ENCODE peak calls at places on chromosomes 3 and 15, in nine cellular contexts. G is psoas muscle, Z is mesendoderm, W is WERI-Rb-1, Y is breast epithelium, H is Peyer's patch, I is hepatocyte, M is neural progenitor cell, C is tibial artery. J is an unnamed sample. For H3K36me3, the result is how much of the 10 kb centered on the place peaks cover.

GRCh38 chr3:148873270-148873927 is 8.3 kb downstream of the CPA3 start:
- DNase-seq in G (no peak), Z (no peak), W (no peak), Y (no peak), H (no peak), I (no peak), M (no peak), C (no peak), J (no peak)

GRCh38 chr15:74387141-74387541 is 19.7 kb upstream of the CYP11A1 start:
- DNase-seq in G (no peak), Z (no peak), W (no peak), Y (no peak), H (peak), I (no peak), M (no peak), C (no peak), J (no peak)

GRCh38 chr15:39110746-39111145 is 470.1 kb upstream of the THBS1 start:
- DNase-seq in G (no peak), Z (no peak), W (no peak), Y (no peak), H (no peak), I (no peak), M (no peak), C (no peak), J (no peak)

GRCh38 chr15:39774688-39775267 is 7.9 kb downstream of the FSIP1 start:
- DNase-seq in G (no peak), Z (no peak), W (peak), Y (no peak), H (no peak), I (no peak), M (no peak), C (no peak), J (no peak)

GRCh38 chr3:107962946-107963345 is 127.9 kb downstream of the CD47 start:
- DNase-seq in G (no peak), Z (peak), W (peak), Y (no peak), H (no peak), I (peak), M (no peak), C (no peak), J (no peak)

GRCh38 chr3:122186372-122186771 is 2.9 kb downstream of the CASR start:
- DNase-seq in G (no peak), Z (no peak), W (no peak), Y (no peak), H (no peak), I (no peak), M (no peak), C (no peak), J (no peak)

GRCh38 chr15:35626984-35627383 is 81.0 kb upstream of the DPH6 start:
- DNase-seq in G (no peak), Z (peak), W (no peak), Y (no peak), H (no peak), I (no peak), M (no peak), C (no peak), J (no peak)

GRCh38 chr15:81098349-81098748 is 35.7 kb upstream of the CFAP161 start:
- DNase-seq in G (no peak), Z (no peak), W (no peak), Y (no peak), H (no peak), I (no peak), M (no peak), C (no peak), J (no peak)

GRCh38 chr3:197229836-197230235 is 68.6 kb downstream of the DLG1 start:
- DNase-seq in G (no peak), Z (no peak), W (no peak), Y (no peak), H (no peak), I (no peak), M (no peak), C (no peak), J (no peak)

GRCh38 chr3:171559586-171559985 is 99.4 kb upstream of the TNIK start:
- DNase-seq in G (no peak), Z (no peak), W (no peak), Y (no peak), H (no peak), I (no peak), M (no peak), C (no peak), J (no peak)

GRCh38 chr15:67091073-67091965 is 25.9 kb downstream of the SMAD3 start:
- DNase-seq in G (peak), Z (no peak), W (no peak), Y (no peak), H (peak), I (peak), M (no peak), C (no peak), J (no peak)

GRCh38 chr3:16073218-16073617 is 101.3 kb upstream of the GALNT15 start:
- DNase-seq in G (no peak), Z (no peak), W (no peak), Y (no peak), H (no peak), I (no peak), M (no peak), C (no peak), J (no peak)

GRCh38 chr15:47466357-47466756 is 250.9 kb upstream of the SEMA6D start:
- DNase-seq in G (no peak), Z (no peak), W (no peak), Y (no peak), H (no peak), I (no peak), M (no peak), C (no peak), J (no peak)

DNA sequence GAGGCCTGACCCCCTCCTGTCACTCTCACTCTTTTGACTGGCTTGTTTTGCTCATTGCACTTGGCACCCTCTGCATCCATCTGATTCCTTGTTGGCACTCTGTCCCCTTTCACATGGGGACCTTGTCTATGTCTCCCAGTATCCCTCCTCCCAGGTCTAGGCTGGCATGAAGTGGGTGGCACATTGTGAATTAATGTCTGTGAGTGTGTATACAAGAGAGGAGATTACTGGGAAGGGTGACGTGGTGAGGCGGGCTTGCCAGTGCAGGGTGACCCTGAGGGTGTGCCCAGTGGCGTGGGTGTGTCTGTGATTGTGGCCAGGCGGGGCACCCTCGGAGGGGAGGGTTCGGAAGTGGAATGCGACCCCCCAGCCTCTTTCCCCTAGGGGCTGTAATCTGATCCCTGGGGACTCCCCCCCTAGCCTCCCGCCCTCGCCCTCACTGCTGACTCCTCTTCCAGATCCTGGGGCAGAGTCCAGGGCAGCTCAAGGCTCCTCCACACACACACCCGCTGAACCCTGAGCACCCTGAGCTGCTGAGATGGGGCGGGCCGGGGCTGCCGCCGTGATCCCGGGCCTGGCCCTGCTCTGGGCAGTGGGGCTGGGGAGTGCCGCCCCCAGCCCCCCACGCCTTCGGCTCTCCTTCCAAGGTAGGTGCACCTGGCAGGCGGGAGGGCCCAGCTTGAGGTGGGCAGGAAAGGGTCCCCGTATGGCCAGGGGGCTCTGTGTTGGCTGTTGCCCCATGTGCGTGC is at the start of gene SEMA3B:
- DNase-seq in G (peak), Z (no peak), W (no peak), Y (no peak), H (no peak), I (peak), M (no peak), C (peak), J (peak)
- H3K4me3 ChIP-seq in G (peak), Z (no peak), W (no peak), Y (peak), H (no peak), I (no peak), M (no peak), C (peak), J (peak)

GRCh38 chr3:186440850-186441249 is 78.8 kb upstream of the DGKG start:
- DNase-seq in G (no peak), Z (no peak), W (no peak), Y (no peak), H (no peak), I (no peak), M (no peak), C (no peak), J (no peak)

GRCh38 chr3:186444288-186444687 is 82.3 kb upstream of the DGKG start:
- DNase-seq in G (no peak), Z (no peak), W (no peak), Y (no peak), H (no peak), I (no peak), M (no peak), C (no peak), J (no peak)

GRCh38 chr3:186439725-186440124 is 77.7 kb upstream of the DGKG start:
- DNase-seq in G (no peak), Z (no peak), W (no peak), Y (no peak), H (no peak), I (no peak), M (no peak), C (no peak), J (no peak)

GRCh38 chr3:186444974-186445373 is 82.9 kb upstream of the DGKG start:
- DNase-seq in G (no peak), Z (no peak), W (no peak), Y (no peak), H (no peak), I (no peak), M (no peak), C (no peak), J (no peak)

GRCh38 chr3:186442162-186442561 is 80.1 kb upstream of the DGKG start:
- DNase-seq in G (no peak), Z (no peak), W (no peak), Y (no peak), H (no peak), I (no peak), M (no peak), C (no peak), J (no peak)
- H3K27ac ChIP-seq in G (no peak), Z (no peak), W (no peak), Y (no peak), H (no peak), I (no peak), M (no peak), C (no peak), J (no peak)

GRCh38 chr3:47715928-47716327 is 65.8 kb downstream of the SMARCC1 start:
- DNase-seq in G (peak), Z (no peak), W (no peak), Y (no peak), H (no peak), I (no peak), M (no peak), C (no peak), J (peak)

GRCh38 chr3:47714606-47715005 is 67.1 kb downstream of the SMARCC1 start:
- DNase-seq in G (no peak), Z (no peak), W (no peak), Y (no peak), H (no peak), I (no peak), M (no peak), C (no peak), J (no peak)

GRCh38 chr3:47713655-47714054 is 68.0 kb downstream of the SMARCC1 start:
- DNase-seq in G (no peak), Z (no peak), W (no peak), Y (no peak), H (no peak), I (no peak), M (no peak), C (no peak), J (no peak)

GRCh38 chr3:47711596-47711995 is 70.1 kb downstream of the SMARCC1 start:
- DNase-seq in G (no peak), Z (no peak), W (no peak), Y (no peak), H (no peak), I (no peak), M (no peak), C (no peak), J (no peak)

GRCh38 chr3:47712398-47712797 is 69.3 kb downstream of the SMARCC1 start:
- DNase-seq in G (no peak), Z (no peak), W (no peak), Y (no peak), H (no peak), I (no peak), M (no peak), C (no peak), J (no peak)
- H3K36me3 ChIP-seq in G (half or more), Z (under half), W (half or more), Y (under half), H (under half), I (under half), M (under half), C (under half), J (under half)

DNA sequence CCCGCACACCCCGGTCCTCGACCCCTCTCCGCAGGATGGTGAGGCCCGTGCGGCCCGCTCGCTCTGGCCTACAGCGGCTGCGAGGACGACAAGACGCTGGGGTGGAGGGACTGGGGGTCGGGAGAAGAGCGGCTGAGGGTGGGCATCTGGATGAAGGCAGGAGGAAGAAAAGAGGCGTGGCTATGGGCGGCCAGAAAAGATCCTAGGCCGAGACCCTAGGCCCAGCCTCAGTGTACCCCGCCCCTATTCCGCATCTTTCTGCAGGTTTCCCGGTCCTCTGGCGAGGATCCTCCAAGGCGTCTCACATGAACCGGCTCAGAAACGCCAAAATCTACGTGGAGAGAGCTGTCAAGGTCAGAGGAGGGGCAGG is 280 bp downstream of the TTLL3 start:
- DNase-seq in G (no peak), Z (peak), W (no peak), Y (no peak), H (no peak), I (no peak), M (peak), C (no peak), J (no peak)
- H3K4me3 ChIP-seq in G (peak), Z (peak), W (peak), Y (peak), H (peak), I (peak), M (peak), C (peak), J (peak)

GRCh38 chr3:52705688-52706686 is at the start of the genes GLT8D1 and SPCS1:
- DNase-seq in G (peak), Z (peak), W (peak), Y (peak), H (peak), I (peak), M (peak), C (peak), J (peak)
- H3K27ac ChIP-seq in G (peak), Z (peak), W (peak), Y (peak), H (peak), I (peak), M (peak), C (peak), J (peak)

DNA sequence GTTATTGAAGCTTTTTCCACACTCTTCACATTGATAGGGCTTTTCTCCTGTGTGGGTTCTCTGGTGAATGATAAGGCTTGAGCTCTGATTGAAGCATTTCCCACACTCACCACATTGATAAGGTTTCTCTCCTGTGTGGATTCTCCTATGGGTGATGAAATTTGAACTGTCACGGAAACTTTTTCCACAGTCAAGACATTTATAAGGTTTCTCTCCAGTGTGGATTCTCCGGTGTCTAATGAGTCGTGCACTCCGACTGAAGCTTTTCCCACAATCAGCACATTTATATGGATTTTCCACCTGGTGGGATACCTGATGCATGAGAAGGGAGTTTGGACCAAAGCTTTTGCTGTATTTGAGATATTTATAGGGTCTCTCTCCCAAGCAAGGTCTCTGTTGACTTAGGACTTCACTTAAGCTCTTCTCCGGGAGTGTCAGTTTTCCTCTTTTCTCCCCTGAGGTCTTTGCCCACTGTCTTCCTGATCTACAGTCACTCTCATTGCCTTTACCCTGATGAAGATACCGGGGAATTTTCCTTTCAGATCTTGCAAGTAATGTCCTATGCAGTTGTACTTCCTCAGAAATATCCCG is 9.4 kb downstream of the ZSCAN29 start:
- DNase-seq in G (no peak), Z (no peak), W (no peak), Y (no peak), H (no peak), I (no peak), M (no peak), C (no peak), J (no peak)
- H3K36me3 ChIP-seq in G (half or more), Z (under half), W (half or more), Y (under half), H (under half), I (under half), M (half or more), C (half or more), J (half or more)

J was measured in thoracic aorta.